ENCODE peak calls at places on chromosomes 11 and 22, in five cellular contexts. O is cardiac muscle cell, C is mammary epithelial cell, R is testis, V is A673. U is an unnamed sample.

GRCh38 chr11:73379189-73379880 is 3.1 kb downstream of the RELT start:
- DNase-seq in R (no peak), O (no peak), V (no peak), C (no peak), U (no peak)

GRCh38 chr11:73750238-73750637 is 10.6 kb downstream of the RAB6A start:
- DNase-seq in V (no peak), O (no peak), R (no peak), C (no peak), U (no peak)

GRCh38 chr22:49298834-49299750 is 528.6 kb downstream of the BRD1 start:
- DNase-seq in R (peak; percentile 2), O (no peak), V (no peak), C (no peak), U (no peak)

GRCh38 chr11:129785383-129786111 is 30.1 kb upstream of the TMEM45B start:
- DNase-seq in R (no peak), V (peak; percentile 45), C (peak; percentile 31), O (no peak), U (peak; percentile 16)

GRCh38 chr22:27919943-27920755 is 1.1 kb upstream of the PITPNB start:
- DNase-seq in V (peak; percentile 56), O (peak; percentile 78), C (peak; percentile 58), R (peak; percentile 42), U (peak; percentile 86)

GRCh38 chr11:2166091-2166851 is 5.3 kb upstream of the INS start:
- DNase-seq in V (peak; percentile 35), R (peak; percentile 51), O (peak; percentile 51), C (peak; percentile 23), U (no peak)

GRCh38 chr11:19676508-19677379 is 35.9 kb upstream of the NAV2 start:
- DNase-seq in R (no peak), O (no peak), C (no peak), V (peak; percentile 61), U (no peak)

GRCh38 chr11:115911656-115912055 is 407.4 kb upstream of the CADM1 start:
- DNase-seq in V (peak; percentile 36), O (no peak), C (no peak), R (no peak), U (no peak)

GRCh38 chr11:47916361-47916841 is 64.0 kb upstream of the PTPRJ start:
- DNase-seq in R (peak; percentile 35), O (peak; percentile 19), V (no peak), C (no peak), U (no peak)

GRCh38 chr11:22657101-22657694 is 9.2 kb upstream of the GAS2 start:
- DNase-seq in O (peak; percentile 30), R (no peak), V (no peak), C (no peak), U (no peak)

GRCh38 chr11:65695459-65696241 is 16.4 kb upstream of the KAT5 start:
- DNase-seq in R (peak; percentile 53), O (no peak), V (no peak), C (peak; percentile 57), U (no peak)

GRCh38 chr11:76270387-76270786 is 64.1 kb upstream of the WNT11 start:
- DNase-seq in V (no peak), R (peak; percentile 18), C (no peak), O (no peak), U (peak; percentile 65)
- H3K4me3 ChIP-seq in V (no peak overlapping the region), R (no peak overlapping the region), C (no peak overlapping the region), O (no peak overlapping the region), U (no peak overlapping the region)

GRCh38 chr11:122700676-122701075 is 45.2 kb downstream of the UBASH3B start:
- DNase-seq in O (no peak), V (no peak), R (no peak), C (no peak), U (no peak)

GRCh38 chr11:122697636-122698167 is 42.2 kb downstream of the UBASH3B start:
- DNase-seq in C (peak; percentile 77), O (no peak), R (no peak), V (peak; percentile 92), U (peak; percentile 55)

GRCh38 chr11:122695076-122695620 is 39.6 kb downstream of the UBASH3B start:
- DNase-seq in O (no peak), V (no peak), R (peak; percentile 71), C (no peak), U (no peak)

GRCh38 chr11:122698390-122698789 is 42.9 kb downstream of the UBASH3B start:
- DNase-seq in O (no peak), C (no peak), R (no peak), V (no peak), U (no peak)

DNA sequence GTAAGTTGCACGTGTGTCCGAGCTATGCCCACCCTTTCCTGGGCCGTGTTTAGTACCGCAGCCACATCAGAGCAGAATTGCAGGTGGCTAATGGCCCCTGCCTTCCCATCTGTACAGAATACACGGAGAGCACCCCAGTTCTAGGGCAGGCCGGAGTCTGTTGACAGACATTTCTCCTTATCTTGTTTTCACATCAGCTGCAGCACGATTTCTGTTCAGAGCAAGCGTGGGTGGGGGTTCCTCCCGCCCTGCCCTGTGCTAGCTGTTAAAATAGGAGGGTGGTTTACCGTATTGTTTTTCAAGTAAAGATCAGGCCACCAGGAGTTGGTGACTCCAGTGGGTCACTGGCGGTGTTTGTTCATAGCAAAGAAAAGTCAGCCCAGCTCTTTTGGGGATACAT is 41.1 kb downstream of the UBASH3B start:
- DNase-seq in R (no peak), V (no peak), C (no peak), O (no peak), U (no peak)
- H3K4me3 ChIP-seq in R (no peak overlapping the region), V (no peak overlapping the region), C (no peak overlapping the region), O (no peak overlapping the region), U (no peak overlapping the region)

DNA sequence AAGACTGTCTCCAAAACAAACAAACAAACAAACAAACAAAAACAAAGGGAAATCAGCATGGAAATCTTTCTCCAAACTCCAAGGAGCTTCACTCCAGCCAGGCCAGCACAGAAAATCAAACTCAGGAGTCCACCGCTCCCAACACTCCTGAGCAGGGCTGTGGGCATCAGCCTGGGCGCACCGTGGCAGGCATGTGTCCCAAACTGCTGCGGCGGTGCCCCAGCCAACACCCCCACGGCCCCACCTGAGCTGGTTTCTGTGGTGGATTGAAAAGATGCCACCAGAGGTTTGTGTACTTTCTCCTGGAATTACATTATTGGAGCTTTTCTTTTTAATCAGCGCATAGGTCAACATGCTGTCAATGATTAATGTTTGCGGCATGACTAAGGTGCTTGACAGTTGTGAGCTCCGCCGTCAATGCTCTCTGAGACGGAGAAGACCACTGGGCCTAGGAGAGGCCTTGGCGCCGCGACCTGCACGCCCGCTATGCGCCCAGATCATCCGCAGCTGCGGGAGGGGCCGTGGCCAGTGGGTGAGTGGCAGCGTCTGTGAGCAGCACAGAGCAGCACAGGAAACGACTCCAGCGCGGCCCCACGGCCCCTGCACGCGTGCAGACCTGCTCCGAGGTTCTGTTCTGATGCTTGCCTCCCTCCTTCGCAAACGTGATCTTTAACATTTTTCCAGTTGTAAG is 18.1 kb downstream of the DRD4 start:
- DNase-seq in C (no peak), O (no peak), V (no peak), R (no peak), U (no peak)
- H3K4me3 ChIP-seq in C (no peak overlapping the region), O (no peak overlapping the region), V (no peak overlapping the region), R (no peak overlapping the region), U (no peak overlapping the region)

GRCh38 chr11:133953571-133953970 is 3.2 kb downstream of the IGSF9B start:
- DNase-seq in C (no peak), R (peak; percentile 88), O (no peak), V (no peak), U (no peak)

GRCh38 chr11:133951484-133952198 is 5.1 kb downstream of the IGSF9B start:
- DNase-seq in O (no peak), R (peak; percentile 73), C (no peak), V (peak; percentile 70), U (no peak)

GRCh38 chr11:133953999-133954398 is 2.8 kb downstream of the IGSF9B start:
- DNase-seq in R (no peak), C (no peak), O (no peak), V (no peak), U (no peak)

GRCh38 chr11:133950874-133951483 is 5.8 kb downstream of the IGSF9B start:
- DNase-seq in V (peak; percentile 41), R (no peak), O (peak; percentile 62), C (no peak), U (no peak)

DNA sequence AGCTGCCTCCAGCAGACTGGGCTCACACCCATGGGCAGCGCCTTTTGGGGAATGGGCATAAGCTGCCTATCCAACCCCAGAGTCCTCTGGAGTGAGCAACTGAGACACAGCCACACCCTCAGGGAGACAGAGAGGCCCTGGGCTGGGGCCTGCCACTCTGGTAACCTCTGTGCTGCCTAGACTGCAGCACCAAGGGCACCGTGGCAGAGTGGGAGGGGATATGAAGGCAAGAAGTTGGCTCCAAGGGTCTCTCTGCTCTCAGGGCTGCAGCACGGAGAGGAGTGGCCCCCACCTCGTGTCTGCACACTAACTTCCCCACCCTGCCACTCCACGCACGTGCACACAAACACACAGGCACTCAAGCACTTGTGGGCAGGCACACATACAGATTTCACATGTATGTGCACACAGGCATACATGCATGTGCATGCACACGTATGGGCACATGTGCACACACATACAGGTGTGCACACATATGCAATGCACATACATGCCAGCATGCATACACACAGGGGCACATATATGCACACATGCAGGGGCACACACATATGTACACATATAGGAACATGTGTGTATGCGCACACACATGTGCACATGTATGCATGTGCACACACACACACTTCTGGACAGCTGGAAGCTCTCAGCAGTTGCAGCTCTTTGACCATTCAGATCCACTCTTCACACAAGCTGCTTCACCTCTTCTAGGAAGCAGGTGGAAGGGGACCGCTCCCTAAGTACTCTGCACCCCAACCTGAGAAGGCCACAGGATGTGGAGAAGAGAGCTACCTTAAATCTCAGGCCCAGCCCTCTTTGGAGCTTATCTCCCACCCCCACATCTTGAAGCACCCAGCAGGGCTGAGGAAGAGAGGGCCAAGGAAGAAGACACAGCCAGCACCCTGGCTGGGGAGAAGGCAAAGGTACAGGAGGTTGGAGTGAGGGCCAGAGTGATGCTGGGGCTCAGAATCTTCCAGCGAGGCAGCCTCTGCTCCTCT is 4.3 kb downstream of the IGSF9B start:
- DNase-seq in R (no peak), V (no peak), O (no peak), C (no peak), U (no peak)
- H3K4me3 ChIP-seq in R (no peak overlapping the region), V (no peak overlapping the region), O (no peak overlapping the region), C (no peak overlapping the region), U (no peak overlapping the region)

U was measured in fibroblast of mammary gland.